ENCODE peak calls at places on chromosomes 5 and 9, in seven cellular contexts. One of them, this sample, is unnamed.

GRCh38 chr5:157689942-157690689 is 18.8 kb downstream of the C5orf52 start:
- DNase-seq in activated CD8-positive, alpha-beta memory T cell treated with anti-CD3 and anti-CD28 coated beads, Interleukin-2, amount 50 U/mL, for 4 hours: peak
- DNase-seq in activated CD4-positive, alpha-beta T cell treated with anti-CD3 and anti-CD28 coated beads for 48 hours: peak
- DNase-seq in GM23248: peak
- DNase-seq in DMS 273 treated with DMSO at 0.1 percent for 48 hours: no peak
- DNase-seq in T-helper 1 cell: no peak
- DNase-seq in foreskin fibroblast: no peak
- DNase-seq in this sample: no peak

GRCh38 chr5:159133041-159133741 is 33.5 kb upstream of the EBF1 start:
- DNase-seq in DMS 273 treated with DMSO at 0.1 percent for 48 hours: no peak
- DNase-seq in foreskin fibroblast: peak
- DNase-seq in T-helper 1 cell: no peak
- DNase-seq in activated CD4-positive, alpha-beta T cell treated with anti-CD3 and anti-CD28 coated beads for 48 hours: no peak
- DNase-seq in GM23248: peak
- DNase-seq in activated CD8-positive, alpha-beta memory T cell treated with anti-CD3 and anti-CD28 coated beads, Interleukin-2, amount 50 U/mL, for 4 hours: no peak
- DNase-seq in this sample: no peak

GRCh38 chr5:61704289-61704688 is 372.2 kb downstream of the ZSWIM6 start:
- DNase-seq in activated CD8-positive, alpha-beta memory T cell treated with anti-CD3 and anti-CD28 coated beads, Interleukin-2, amount 50 U/mL, for 4 hours: no peak
- DNase-seq in DMS 273 treated with DMSO at 0.1 percent for 48 hours: no peak
- DNase-seq in activated CD4-positive, alpha-beta T cell treated with anti-CD3 and anti-CD28 coated beads for 48 hours: no peak
- DNase-seq in T-helper 1 cell: no peak
- DNase-seq in foreskin fibroblast: no peak
- DNase-seq in GM23248: no peak
- DNase-seq in this sample: no peak

GRCh38 chr9:37034320-37034937 is 361 bp upstream of the PAX5 start:
- DNase-seq in foreskin fibroblast: peak
- DNase-seq in activated CD8-positive, alpha-beta memory T cell treated with anti-CD3 and anti-CD28 coated beads, Interleukin-2, amount 50 U/mL, for 4 hours: no peak
- DNase-seq in activated CD4-positive, alpha-beta T cell treated with anti-CD3 and anti-CD28 coated beads for 48 hours: peak
- DNase-seq in DMS 273 treated with DMSO at 0.1 percent for 48 hours: peak
- DNase-seq in T-helper 1 cell: no peak
- DNase-seq in GM23248: peak
- DNase-seq in this sample: no peak

GRCh38 chr9:19171271-19171670 is 44.0 kb upstream of the PLIN2 start:
- DNase-seq in T-helper 1 cell: no peak
- DNase-seq in GM23248: no peak
- DNase-seq in activated CD8-positive, alpha-beta memory T cell treated with anti-CD3 and anti-CD28 coated beads, Interleukin-2, amount 50 U/mL, for 4 hours: no peak
- DNase-seq in activated CD4-positive, alpha-beta T cell treated with anti-CD3 and anti-CD28 coated beads for 48 hours: no peak
- DNase-seq in foreskin fibroblast: no peak
- DNase-seq in DMS 273 treated with DMSO at 0.1 percent for 48 hours: no peak
- DNase-seq in this sample: no peak

GRCh38 chr5:88948746-88949600 is 66.0 kb upstream of the MEF2C start:
- DNase-seq in activated CD8-positive, alpha-beta memory T cell treated with anti-CD3 and anti-CD28 coated beads, Interleukin-2, amount 50 U/mL, for 4 hours: no peak
- DNase-seq in T-helper 1 cell: no peak
- DNase-seq in DMS 273 treated with DMSO at 0.1 percent for 48 hours: no peak
- DNase-seq in GM23248: no peak
- DNase-seq in foreskin fibroblast: no peak
- DNase-seq in activated CD4-positive, alpha-beta T cell treated with anti-CD3 and anti-CD28 coated beads for 48 hours: no peak
- DNase-seq in this sample: no peak

GRCh38 chr5:15757103-15757502 is 257.1 kb downstream of the FBXL7 start:
- DNase-seq in GM23248: peak
- DNase-seq in DMS 273 treated with DMSO at 0.1 percent for 48 hours: no peak
- DNase-seq in activated CD4-positive, alpha-beta T cell treated with anti-CD3 and anti-CD28 coated beads for 48 hours: no peak
- DNase-seq in activated CD8-positive, alpha-beta memory T cell treated with anti-CD3 and anti-CD28 coated beads, Interleukin-2, amount 50 U/mL, for 4 hours: no peak
- DNase-seq in T-helper 1 cell: no peak
- DNase-seq in foreskin fibroblast: peak
- DNase-seq in this sample: no peak

GRCh38 chr9:83583151-83584014 is 39.6 kb upstream of the IDNK start:
- DNase-seq in GM23248: peak
- DNase-seq in foreskin fibroblast: peak
- DNase-seq in activated CD4-positive, alpha-beta T cell treated with anti-CD3 and anti-CD28 coated beads for 48 hours: peak
- DNase-seq in T-helper 1 cell: no peak
- DNase-seq in activated CD8-positive, alpha-beta memory T cell treated with anti-CD3 and anti-CD28 coated beads, Interleukin-2, amount 50 U/mL, for 4 hours: peak
- DNase-seq in DMS 273 treated with DMSO at 0.1 percent for 48 hours: no peak
- DNase-seq in this sample: peak

GRCh38 chr9:29213374-29214161 is 1640.3 kb upstream of the C9orf72 start:
- DNase-seq in foreskin fibroblast: no peak
- DNase-seq in T-helper 1 cell: no peak
- DNase-seq in GM23248: no peak
- DNase-seq in activated CD4-positive, alpha-beta T cell treated with anti-CD3 and anti-CD28 coated beads for 48 hours: no peak
- DNase-seq in DMS 273 treated with DMSO at 0.1 percent for 48 hours: no peak
- DNase-seq in activated CD8-positive, alpha-beta memory T cell treated with anti-CD3 and anti-CD28 coated beads, Interleukin-2, amount 50 U/mL, for 4 hours: no peak
- DNase-seq in this sample: no peak

GRCh38 chr5:24145806-24146205 is 499.0 kb downstream of the CDH10 start:
- DNase-seq in activated CD8-positive, alpha-beta memory T cell treated with anti-CD3 and anti-CD28 coated beads, Interleukin-2, amount 50 U/mL, for 4 hours: no peak
- DNase-seq in DMS 273 treated with DMSO at 0.1 percent for 48 hours: no peak
- DNase-seq in GM23248: no peak
- DNase-seq in foreskin fibroblast: no peak
- DNase-seq in T-helper 1 cell: no peak
- DNase-seq in activated CD4-positive, alpha-beta T cell treated with anti-CD3 and anti-CD28 coated beads for 48 hours: no peak
- DNase-seq in this sample: no peak

GRCh38 chr5:150599917-150600511 is 40.4 kb upstream of the SYNPO start:
- DNase-seq in T-helper 1 cell: no peak
- DNase-seq in GM23248: peak
- DNase-seq in activated CD4-positive, alpha-beta T cell treated with anti-CD3 and anti-CD28 coated beads for 48 hours: no peak
- DNase-seq in foreskin fibroblast: peak
- DNase-seq in DMS 273 treated with DMSO at 0.1 percent for 48 hours: no peak
- DNase-seq in activated CD8-positive, alpha-beta memory T cell treated with anti-CD3 and anti-CD28 coated beads, Interleukin-2, amount 50 U/mL, for 4 hours: no peak
- DNase-seq in this sample: no peak

GRCh38 chr5:173420108-173420507 is 91.9 kb upstream of the STC2 start:
- DNase-seq in T-helper 1 cell: no peak
- DNase-seq in foreskin fibroblast: peak
- DNase-seq in activated CD8-positive, alpha-beta memory T cell treated with anti-CD3 and anti-CD28 coated beads, Interleukin-2, amount 50 U/mL, for 4 hours: no peak
- DNase-seq in activated CD4-positive, alpha-beta T cell treated with anti-CD3 and anti-CD28 coated beads for 48 hours: no peak
- DNase-seq in DMS 273 treated with DMSO at 0.1 percent for 48 hours: no peak
- DNase-seq in GM23248: peak
- DNase-seq in this sample: no peak

GRCh38 chr5:56561-57290 is 35.2 kb upstream of the PLEKHG4B start:
- DNase-seq in foreskin fibroblast: peak
- DNase-seq in T-helper 1 cell: no peak
- DNase-seq in activated CD8-positive, alpha-beta memory T cell treated with anti-CD3 and anti-CD28 coated beads, Interleukin-2, amount 50 U/mL, for 4 hours: no peak
- DNase-seq in activated CD4-positive, alpha-beta T cell treated with anti-CD3 and anti-CD28 coated beads for 48 hours: peak
- DNase-seq in DMS 273 treated with DMSO at 0.1 percent for 48 hours: no peak
- DNase-seq in GM23248: peak
- DNase-seq in this sample: peak

GRCh38 chr9:109449036-109449798 is 48.9 kb downstream of the PTPN3 start:
- DNase-seq in activated CD8-positive, alpha-beta memory T cell treated with anti-CD3 and anti-CD28 coated beads, Interleukin-2, amount 50 U/mL, for 4 hours: no peak
- DNase-seq in DMS 273 treated with DMSO at 0.1 percent for 48 hours: no peak
- DNase-seq in activated CD4-positive, alpha-beta T cell treated with anti-CD3 and anti-CD28 coated beads for 48 hours: no peak
- DNase-seq in GM23248: no peak
- DNase-seq in foreskin fibroblast: no peak
- DNase-seq in T-helper 1 cell: no peak
- DNase-seq in this sample: no peak

GRCh38 chr9:88532320-88532719 is 2.7 kb upstream of the NXNL2 start:
- DNase-seq in activated CD4-positive, alpha-beta T cell treated with anti-CD3 and anti-CD28 coated beads for 48 hours: peak
- DNase-seq in T-helper 1 cell: no peak
- DNase-seq in activated CD8-positive, alpha-beta memory T cell treated with anti-CD3 and anti-CD28 coated beads, Interleukin-2, amount 50 U/mL, for 4 hours: no peak
- DNase-seq in foreskin fibroblast: peak
- DNase-seq in GM23248: no peak
- DNase-seq in DMS 273 treated with DMSO at 0.1 percent for 48 hours: peak
- DNase-seq in this sample: peak

GRCh38 chr9:135515541-135515951 is 5.7 kb upstream of the LCN1 start:
- DNase-seq in activated CD8-positive, alpha-beta memory T cell treated with anti-CD3 and anti-CD28 coated beads, Interleukin-2, amount 50 U/mL, for 4 hours: peak
- DNase-seq in GM23248: no peak
- DNase-seq in DMS 273 treated with DMSO at 0.1 percent for 48 hours: no peak
- DNase-seq in T-helper 1 cell: no peak
- DNase-seq in activated CD4-positive, alpha-beta T cell treated with anti-CD3 and anti-CD28 coated beads for 48 hours: no peak
- DNase-seq in foreskin fibroblast: no peak
- DNase-seq in this sample: no peak

GRCh38 chr5:2981652-2982051 is 230.2 kb upstream of the IRX2 start:
- DNase-seq in activated CD4-positive, alpha-beta T cell treated with anti-CD3 and anti-CD28 coated beads for 48 hours: no peak
- DNase-seq in activated CD8-positive, alpha-beta memory T cell treated with anti-CD3 and anti-CD28 coated beads, Interleukin-2, amount 50 U/mL, for 4 hours: no peak
- DNase-seq in T-helper 1 cell: no peak
- DNase-seq in GM23248: no peak
- DNase-seq in DMS 273 treated with DMSO at 0.1 percent for 48 hours: no peak
- DNase-seq in foreskin fibroblast: no peak
- DNase-seq in this sample: no peak

GRCh38 chr9:79913867-79914266 is 342.1 kb downstream of the TLE4 start:
- DNase-seq in GM23248: no peak
- DNase-seq in activated CD4-positive, alpha-beta T cell treated with anti-CD3 and anti-CD28 coated beads for 48 hours: no peak
- DNase-seq in T-helper 1 cell: no peak
- DNase-seq in activated CD8-positive, alpha-beta memory T cell treated with anti-CD3 and anti-CD28 coated beads, Interleukin-2, amount 50 U/mL, for 4 hours: no peak
- DNase-seq in foreskin fibroblast: no peak
- DNase-seq in DMS 273 treated with DMSO at 0.1 percent for 48 hours: no peak
- DNase-seq in this sample: no peak

GRCh38 chr5:5702934-5703333 is 280.5 kb downstream of the ICE1 start:
- DNase-seq in T-helper 1 cell: no peak
- DNase-seq in activated CD8-positive, alpha-beta memory T cell treated with anti-CD3 and anti-CD28 coated beads, Interleukin-2, amount 50 U/mL, for 4 hours: no peak
- DNase-seq in foreskin fibroblast: no peak
- DNase-seq in GM23248: no peak
- DNase-seq in activated CD4-positive, alpha-beta T cell treated with anti-CD3 and anti-CD28 coated beads for 48 hours: no peak
- DNase-seq in DMS 273 treated with DMSO at 0.1 percent for 48 hours: no peak
- DNase-seq in this sample: no peak

GRCh38 chr5:152288499-152288898 is 116.6 kb downstream of the NMUR2 start:
- DNase-seq in GM23248: no peak
- DNase-seq in T-helper 1 cell: no peak
- DNase-seq in activated CD8-positive, alpha-beta memory T cell treated with anti-CD3 and anti-CD28 coated beads, Interleukin-2, amount 50 U/mL, for 4 hours: no peak
- DNase-seq in DMS 273 treated with DMSO at 0.1 percent for 48 hours: no peak
- DNase-seq in activated CD4-positive, alpha-beta T cell treated with anti-CD3 and anti-CD28 coated beads for 48 hours: no peak
- DNase-seq in foreskin fibroblast: no peak
- DNase-seq in this sample: no peak

GRCh38 chr5:140101179-140101578 is 12.7 kb upstream of the PURA start:
- DNase-seq in T-helper 1 cell: no peak
- DNase-seq in activated CD4-positive, alpha-beta T cell treated with anti-CD3 and anti-CD28 coated beads for 48 hours: no peak
- DNase-seq in GM23248: no peak
- DNase-seq in DMS 273 treated with DMSO at 0.1 percent for 48 hours: no peak
- DNase-seq in activated CD8-positive, alpha-beta memory T cell treated with anti-CD3 and anti-CD28 coated beads, Interleukin-2, amount 50 U/mL, for 4 hours: no peak
- DNase-seq in foreskin fibroblast: no peak
- DNase-seq in this sample: no peak

GRCh38 chr5:172633403-172633970 is 7.6 kb upstream of the NEURL1B start:
- DNase-seq in activated CD4-positive, alpha-beta T cell treated with anti-CD3 and anti-CD28 coated beads for 48 hours: no peak
- DNase-seq in foreskin fibroblast: no peak
- DNase-seq in activated CD8-positive, alpha-beta memory T cell treated with anti-CD3 and anti-CD28 coated beads, Interleukin-2, amount 50 U/mL, for 4 hours: no peak
- DNase-seq in GM23248: no peak
- DNase-seq in T-helper 1 cell: no peak
- DNase-seq in DMS 273 treated with DMSO at 0.1 percent for 48 hours: no peak
- DNase-seq in this sample: no peak

GRCh38 chr5:107893642-107894041 is 222.9 kb upstream of the EFNA5 start:
- DNase-seq in activated CD8-positive, alpha-beta memory T cell treated with anti-CD3 and anti-CD28 coated beads, Interleukin-2, amount 50 U/mL, for 4 hours: no peak
- DNase-seq in foreskin fibroblast: peak
- DNase-seq in activated CD4-positive, alpha-beta T cell treated with anti-CD3 and anti-CD28 coated beads for 48 hours: no peak
- DNase-seq in GM23248: peak
- DNase-seq in T-helper 1 cell: no peak
- DNase-seq in DMS 273 treated with DMSO at 0.1 percent for 48 hours: no peak
- DNase-seq in this sample: no peak

GRCh38 chr5:122195784-122196394 is 66.5 kb downstream of the ZNF474 start:
- DNase-seq in DMS 273 treated with DMSO at 0.1 percent for 48 hours: peak
- DNase-seq in activated CD4-positive, alpha-beta T cell treated with anti-CD3 and anti-CD28 coated beads for 48 hours: no peak
- DNase-seq in GM23248: peak
- DNase-seq in activated CD8-positive, alpha-beta memory T cell treated with anti-CD3 and anti-CD28 coated beads, Interleukin-2, amount 50 U/mL, for 4 hours: no peak
- DNase-seq in T-helper 1 cell: no peak
- DNase-seq in foreskin fibroblast: peak
- DNase-seq in this sample: peak

GRCh38 chr5:97542469-97542868 is 359.4 kb upstream of the RIOK2 start:
- DNase-seq in GM23248: no peak
- DNase-seq in DMS 273 treated with DMSO at 0.1 percent for 48 hours: no peak
- DNase-seq in T-helper 1 cell: no peak
- DNase-seq in activated CD4-positive, alpha-beta T cell treated with anti-CD3 and anti-CD28 coated beads for 48 hours: no peak
- DNase-seq in activated CD8-positive, alpha-beta memory T cell treated with anti-CD3 and anti-CD28 coated beads, Interleukin-2, amount 50 U/mL, for 4 hours: no peak
- DNase-seq in foreskin fibroblast: no peak
- DNase-seq in this sample: no peak

GRCh38 chr9:126631254-126631653 is 17.5 kb downstream of the LMX1B start:
- DNase-seq in activated CD4-positive, alpha-beta T cell treated with anti-CD3 and anti-CD28 coated beads for 48 hours: no peak
- DNase-seq in foreskin fibroblast: no peak
- DNase-seq in DMS 273 treated with DMSO at 0.1 percent for 48 hours: no peak
- DNase-seq in T-helper 1 cell: no peak
- DNase-seq in GM23248: peak
- DNase-seq in activated CD8-positive, alpha-beta memory T cell treated with anti-CD3 and anti-CD28 coated beads, Interleukin-2, amount 50 U/mL, for 4 hours: no peak
- DNase-seq in this sample: no peak

GRCh38 chr9:132237481-132237880 is 75.6 kb downstream of the NTNG2 start:
- DNase-seq in DMS 273 treated with DMSO at 0.1 percent for 48 hours: no peak
- DNase-seq in activated CD8-positive, alpha-beta memory T cell treated with anti-CD3 and anti-CD28 coated beads, Interleukin-2, amount 50 U/mL, for 4 hours: no peak
- DNase-seq in foreskin fibroblast: no peak
- DNase-seq in T-helper 1 cell: no peak
- DNase-seq in activated CD4-positive, alpha-beta T cell treated with anti-CD3 and anti-CD28 coated beads for 48 hours: no peak
- DNase-seq in GM23248: peak
- DNase-seq in this sample: no peak

GRCh38 chr5:37838152-37838932 is 1.5 kb downstream of the GDNF start:
- DNase-seq in DMS 273 treated with DMSO at 0.1 percent for 48 hours: peak
- DNase-seq in activated CD8-positive, alpha-beta memory T cell treated with anti-CD3 and anti-CD28 coated beads, Interleukin-2, amount 50 U/mL, for 4 hours: no peak
- DNase-seq in foreskin fibroblast: peak
- DNase-seq in GM23248: peak
- DNase-seq in activated CD4-positive, alpha-beta T cell treated with anti-CD3 and anti-CD28 coated beads for 48 hours: peak
- DNase-seq in T-helper 1 cell: no peak
- DNase-seq in this sample: peak

GRCh38 chr9:80701061-80701460 is 988.3 kb downstream of the TLE1 start:
- DNase-seq in DMS 273 treated with DMSO at 0.1 percent for 48 hours: no peak
- DNase-seq in T-helper 1 cell: no peak
- DNase-seq in GM23248: no peak
- DNase-seq in foreskin fibroblast: peak
- DNase-seq in activated CD4-positive, alpha-beta T cell treated with anti-CD3 and anti-CD28 coated beads for 48 hours: no peak
- DNase-seq in activated CD8-positive, alpha-beta memory T cell treated with anti-CD3 and anti-CD28 coated beads, Interleukin-2, amount 50 U/mL, for 4 hours: no peak
- DNase-seq in this sample: no peak

GRCh38 chr9:93298498-93299417 is 114.8 kb downstream of the WNK2 start:
- DNase-seq in DMS 273 treated with DMSO at 0.1 percent for 48 hours: no peak
- DNase-seq in activated CD8-positive, alpha-beta memory T cell treated with anti-CD3 and anti-CD28 coated beads, Interleukin-2, amount 50 U/mL, for 4 hours: no peak
- DNase-seq in T-helper 1 cell: no peak
- DNase-seq in foreskin fibroblast: no peak
- DNase-seq in GM23248: no peak
- DNase-seq in activated CD4-positive, alpha-beta T cell treated with anti-CD3 and anti-CD28 coated beads for 48 hours: peak
- DNase-seq in this sample: no peak

GRCh38 chr5:60522299-60522915 is 177.6 kb downstream of the DEPDC1B start:
- DNase-seq in activated CD4-positive, alpha-beta T cell treated with anti-CD3 and anti-CD28 coated beads for 48 hours: no peak
- DNase-seq in activated CD8-positive, alpha-beta memory T cell treated with anti-CD3 and anti-CD28 coated beads, Interleukin-2, amount 50 U/mL, for 4 hours: no peak
- DNase-seq in DMS 273 treated with DMSO at 0.1 percent for 48 hours: no peak
- DNase-seq in T-helper 1 cell: no peak
- DNase-seq in GM23248: no peak
- DNase-seq in foreskin fibroblast: peak
- DNase-seq in this sample: no peak

GRCh38 chr5:113085084-113085414 is 108.5 kb downstream of the DCP2 start:
- DNase-seq in DMS 273 treated with DMSO at 0.1 percent for 48 hours: no peak
- DNase-seq in activated CD4-positive, alpha-beta T cell treated with anti-CD3 and anti-CD28 coated beads for 48 hours: no peak
- DNase-seq in T-helper 1 cell: no peak
- DNase-seq in GM23248: no peak
- DNase-seq in foreskin fibroblast: no peak
- DNase-seq in activated CD8-positive, alpha-beta memory T cell treated with anti-CD3 and anti-CD28 coated beads, Interleukin-2, amount 50 U/mL, for 4 hours: no peak
- DNase-seq in this sample: no peak

GRCh38 chr5:27511061-27511460 is 472.7 kb upstream of the CDH9 start:
- DNase-seq in activated CD4-positive, alpha-beta T cell treated with anti-CD3 and anti-CD28 coated beads for 48 hours: no peak
- DNase-seq in GM23248: no peak
- DNase-seq in foreskin fibroblast: no peak
- DNase-seq in activated CD8-positive, alpha-beta memory T cell treated with anti-CD3 and anti-CD28 coated beads, Interleukin-2, amount 50 U/mL, for 4 hours: no peak
- DNase-seq in DMS 273 treated with DMSO at 0.1 percent for 48 hours: no peak
- DNase-seq in T-helper 1 cell: no peak
- DNase-seq in this sample: no peak

This sample was measured in T47D.